ENCODE peak calls at places on chromosome 13, in nine cellular contexts. Z is stimulated activated naive CD4-positive, alpha-beta T cell treated with Interleukin-2 at 50 U/mL for 16 hours; S is NCI-H460; F is activated naive CD4-positive, alpha-beta T cell treated with anti-CD3 and anti-CD28 coated beads, Interleukin-2, amount 50 U/mL, for 72 hours; L is heart right ventricle; B is NCI-H2081; P is non-pigmented ciliary epithelial cell; N is natural killer cell treated with Interleukin-12 subunit alpha and Interleukin-12 subunit beta and Interleukin-15 and Interleukin-18, amount 100 ng/mL, for 72 hours; J is T-helper 1 cell. I is an unnamed sample.

GRCh38 chr13:109145631-109146030 is 516.2 kb downstream of the MYO16 start:
- DNase-seq in L (peak; percentile 42), S (peak; percentile 67), F (no peak), J (no peak), P (no peak), N (no peak), B (peak; percentile 64), Z (no peak), I (no peak)

GRCh38 chr13:91655731-91656130 is 257.3 kb downstream of the GPC5 start:
- DNase-seq in J (no peak), L (no peak), N (no peak), S (no peak), Z (no peak), P (no peak), B (no peak), F (no peak), I (no peak)

GRCh38 chr13:107866007-107866665 is 349.2 kb downstream of the LIG4 start:
- DNase-seq in B (peak; percentile 67), J (no peak), N (no peak), L (no peak), Z (no peak), F (peak; percentile 3), P (no peak), S (no peak), I (no peak)

GRCh38 chr13:41418027-41418426 is 39.3 kb upstream of the RGCC start:
- DNase-seq in J (no peak), L (no peak), N (no peak), S (no peak), F (no peak), Z (no peak), B (no peak), P (peak; percentile 90), I (no peak)

GRCh38 chr13:43988302-43988701 is 108.6 kb downstream of the LACC1 start:
- DNase-seq in P (no peak), Z (no peak), B (no peak), J (no peak), L (no peak), N (no peak), S (no peak), F (no peak), I (no peak)

GRCh38 chr13:19597523-19597922 is 35.9 kb upstream of the MPHOSPH8 start:
- DNase-seq in P (no peak), N (no peak), S (no peak), Z (no peak), L (no peak), F (no peak), J (no peak), B (no peak), I (no peak)

GRCh38 chr13:51910508-51910907 is 48.7 kb downstream of the CCDC70 start:
- DNase-seq in L (no peak), B (no peak), Z (no peak), P (no peak), J (no peak), S (no peak), F (no peak), N (no peak), I (no peak)

GRCh38 chr13:102800145-102801041 is 1.5 kb downstream of the BIVM start:
- DNase-seq in Z (peak; percentile 81), L (peak; percentile 86), S (peak; percentile 67), J (peak; percentile 60), B (peak; percentile 79), P (no peak), N (peak; percentile 89), F (peak; percentile 88), I (no peak)

GRCh38 chr13:44703371-44703770 is 127.2 kb upstream of the TSC22D1 start:
- DNase-seq in F (no peak), L (no peak), Z (no peak), B (no peak), J (no peak), N (no peak), S (no peak), P (no peak), I (no peak)

GRCh38 chr13:33617055-33617454 is 200.9 kb upstream of the RFC3 start:
- DNase-seq in S (no peak), F (no peak), Z (no peak), P (no peak), B (no peak), L (no peak), J (no peak), N (no peak), I (no peak)

GRCh38 chr13:53501387-53501786 is 472.8 kb downstream of the OLFM4 start:
- DNase-seq in Z (no peak), P (no peak), L (no peak), N (no peak), S (peak; percentile 1), J (no peak), F (no peak), B (no peak), I (no peak)

GRCh38 chr13:94641432-94641941 is 39.8 kb downstream of the GPR180 start:
- DNase-seq in N (no peak), P (peak; percentile 64), Z (no peak), B (peak; percentile 91), L (no peak), J (no peak), F (no peak), S (no peak), I (no peak)

GRCh38 chr13:95207769-95208366 is 93.4 kb downstream of the ABCC4 start:
- DNase-seq in N (no peak), L (no peak), S (no peak), P (no peak), J (no peak), F (no peak), B (no peak), Z (no peak), I (no peak)

GRCh38 chr13:28753208-28753892 is 34.6 kb upstream of the SLC46A3 start:
- DNase-seq in J (no peak), B (no peak), L (peak; percentile 54), Z (no peak), S (peak; percentile 91), N (no peak), P (peak; percentile 56), F (no peak), I (no peak)

GRCh38 chr13:40272776-40273139 is 393.7 kb downstream of the FOXO1 start:
- DNase-seq in F (no peak), S (no peak), L (no peak), Z (no peak), J (no peak), B (no peak), P (no peak), N (no peak), I (no peak)

GRCh38 chr13:29847501-29847983 is 2.9 kb downstream of the UBL3 start:
- DNase-seq in P (no peak), L (peak; percentile 9), N (no peak), S (no peak), B (peak; percentile 12), J (no peak), F (no peak), Z (no peak), I (no peak)

GRCh38 chr13:54934121-54934520 is 1905.5 kb downstream of the OLFM4 start:
- DNase-seq in J (no peak), F (no peak), L (no peak), P (no peak), N (no peak), Z (no peak), B (no peak), S (no peak), I (no peak)

GRCh38 chr13:31395090-31395489 is 195.3 kb downstream of the B3GLCT start:
- DNase-seq in Z (no peak), S (no peak), L (no peak), N (no peak), F (no peak), J (no peak), P (no peak), B (no peak), I (no peak)

GRCh38 chr13:47628666-47629065 is 372.4 kb downstream of the SUCLA2 start:
- DNase-seq in P (peak; percentile 36), N (no peak), Z (no peak), F (no peak), L (no peak), J (no peak), S (no peak), B (no peak), I (no peak)

GRCh38 chr13:34145061-34145460 is 327.1 kb downstream of the RFC3 start:
- DNase-seq in N (no peak), J (no peak), P (no peak), B (peak; percentile 12), F (no peak), L (no peak), Z (no peak), S (no peak), I (no peak)

GRCh38 chr13:65856464-65856863 is 1373.7 kb downstream of the PCDH9 start:
- DNase-seq in P (peak; percentile 38), B (no peak), L (no peak), N (no peak), Z (no peak), J (no peak), S (no peak), F (no peak), I (no peak)

GRCh38 chr13:112819816-112820215 is 130.0 kb downstream of the ATP11A start:
- DNase-seq in B (no peak), L (no peak), S (no peak), N (no peak), F (no peak), J (no peak), Z (no peak), P (no peak), I (no peak)

GRCh38 chr13:65631078-65631477 is 1599.1 kb downstream of the PCDH9 start:
- DNase-seq in F (no peak), N (no peak), L (no peak), P (no peak), Z (no peak), J (no peak), S (no peak), B (no peak), I (no peak)

GRCh38 chr13:77285098-77285497 is 41.8 kb downstream of the MYCBP2 start:
- DNase-seq in N (no peak), B (no peak), Z (no peak), J (no peak), F (no peak), S (no peak), L (no peak), P (no peak), I (no peak)